ENCODE peak calls at places on chromosomes 6 and 20, in eight cellular contexts. E is psoas muscle, L is natural killer cell, D is NCI-H2081, U is mucosa of gallbladder, A is COR-L47, G is H9, R is T1000. X is an unnamed sample.

GRCh38 chr20:277496-277781 is 13.1 kb downstream of the C20orf96 start:
- DNase-seq in E (no peak), G (no peak), R (no peak), L (no peak), A (no peak), D (no peak), U (no peak), X (no peak)

GRCh38 chr20:14062786-14063185 is 67.5 kb downstream of the MACROD2 start:
- DNase-seq in D (no peak), R (no peak), G (no peak), E (no peak), U (no peak), L (no peak), A (no peak), X (no peak)

GRCh38 chr20:47801759-47802158 is 16.5 kb upstream of the SULF2 start:
- DNase-seq in D (no peak), G (no peak), L (no peak), R (no peak), A (no peak), E (no peak), U (no peak), X (no peak)

GRCh38 chr6:33686981-33687975 is 24.2 kb downstream of the UQCC2 start:
- DNase-seq in L (no peak), E (no peak), D (no peak), A (no peak), R (no peak), G (no peak), U (no peak), X (no peak)

GRCh38 chr6:89264296-89264695 is 47.1 kb upstream of the GABRR1 start:
- DNase-seq in G (no peak), L (no peak), U (no peak), A (no peak), R (no peak), D (no peak), E (no peak), X (no peak)

GRCh38 chr6:131688286-131688685 is 12.9 kb downstream of the OR2A4 start:
- DNase-seq in R (no peak), L (no peak), D (no peak), U (no peak), E (no peak), G (no peak), A (no peak), X (no peak)

GRCh38 chr6:18668994-18669393 is 281.8 kb downstream of the RNF144B start:
- DNase-seq in E (no peak), L (no peak), U (no peak), A (no peak), D (no peak), G (no peak), R (no peak), X (no peak)

GRCh38 chr6:20266851-20267608 is 54.8 kb upstream of the MBOAT1 start:
- DNase-seq in D (no peak), E (no peak), A (no peak), L (no peak), G (no peak), R (no peak), U (no peak), X (no peak)

GRCh38 chr6:30163090-30163917 is at the start of gene TRIM15:
- DNase-seq in R (no peak), U (peak; percentile 82), G (peak; percentile 60), E (no peak), D (no peak), L (no peak), A (no peak), X (no peak)

GRCh38 chr6:16282370-16282769 is 44.0 kb downstream of the GMPR start:
- DNase-seq in A (no peak), R (no peak), U (no peak), G (no peak), D (no peak), E (no peak), L (no peak), X (no peak)

GRCh38 chr20:1721687-1722512 is 64.3 kb upstream of the SIRPG start:
- DNase-seq in A (no peak), D (no peak), L (no peak), U (peak; percentile 9), G (peak; percentile 93), E (no peak), R (no peak), X (no peak)

GRCh38 chr20:33209789-33210188 is 7.4 kb upstream of the BPIFA3 start:
- DNase-seq in U (peak; percentile 71), A (no peak), E (peak; percentile 38), D (no peak), L (no peak), R (no peak), G (peak; percentile 84), X (peak; percentile 72)

GRCh38 chr6:115832186-115832585 is 228.5 kb downstream of the FRK start:
- DNase-seq in A (no peak), D (no peak), E (no peak), L (no peak), R (no peak), U (no peak), G (no peak), X (no peak)

GRCh38 chr6:87487555-87487954 is 14.8 kb downstream of the SLC35A1 start:
- DNase-seq in G (no peak), R (no peak), U (no peak), D (no peak), A (no peak), E (no peak), L (no peak), X (no peak)

GRCh38 chr20:22698443-22698842 is 114.1 kb upstream of the FOXA2 start:
- DNase-seq in R (no peak), A (no peak), L (no peak), D (no peak), U (no peak), G (no peak), E (no peak), X (no peak)

GRCh38 chr6:10030942-10031537 is 383.8 kb downstream of the TFAP2A start:
- DNase-seq in G (no peak), U (no peak), D (peak; percentile 4), L (no peak), E (no peak), A (no peak), R (no peak), X (no peak)

GRCh38 chr6:166950443-166950821 is 5.9 kb downstream of the RNASET2 start:
- DNase-seq in R (no peak), G (no peak), L (no peak), D (no peak), A (no peak), U (no peak), E (no peak), X (no peak)

GRCh38 chr20:63833776-63834544 is 2.9 kb upstream of the ZBTB46 start:
- DNase-seq in G (peak; percentile 22), R (no peak), A (no peak), E (no peak), L (no peak), D (no peak), U (no peak), X (no peak)

GRCh38 chr20:9531581-9531980 is 17.2 kb downstream of the LAMP5 start:
- DNase-seq in A (no peak), U (no peak), G (no peak), L (no peak), E (no peak), R (no peak), D (no peak), X (no peak)

GRCh38 chr6:41503841-41504525 is 42.2 kb upstream of the FOXP4 start:
- DNase-seq in E (peak; percentile 25), U (no peak), D (no peak), R (peak; percentile 42), G (no peak), L (no peak), A (no peak), X (no peak)

GRCh38 chr20:49916146-49917002 is 1.0 kb upstream of the SPATA2 start:
- DNase-seq in U (peak; percentile 79), D (peak; percentile 32), G (no peak), A (peak; percentile 11), R (no peak), E (no peak), L (no peak), X (no peak)

GRCh38 chr20:35344354-35344837 is 52.2 kb upstream of the FAM83C start:
- DNase-seq in A (peak; percentile 86), G (no peak), R (no peak), U (peak; percentile 67), E (peak; percentile 63), L (no peak), D (no peak), X (peak; percentile 16)

GRCh38 chr20:20267685-20268429 is 100.0 kb upstream of the INSM1 start:
- DNase-seq in R (no peak), U (no peak), L (no peak), D (peak; percentile 85), A (peak; percentile 92), E (peak; percentile 18), G (peak; percentile 67), X (no peak)

GRCh38 chr6:132919028-132919427 is 104.7 kb downstream of the RPS12 start:
- DNase-seq in A (no peak), E (no peak), U (no peak), D (no peak), G (no peak), R (no peak), L (no peak), X (no peak)

GRCh38 chr6:133502451-133503259 is 261.5 kb downstream of the EYA4 start:
- DNase-seq in E (peak; percentile 28), A (no peak), R (no peak), L (no peak), U (no peak), G (no peak), D (no peak), X (no peak)

GRCh38 chr6:15948930-15949900 is 179.7 kb upstream of the MYLIP start:
- DNase-seq in L (no peak), U (peak; percentile 90), E (no peak), A (peak; percentile 97), R (no peak), D (peak; percentile 70), G (peak; percentile 42), X (no peak)

GRCh38 chr6:165002358-165002757 is 307.0 kb downstream of the C6orf118 start:
- DNase-seq in A (no peak), L (no peak), U (no peak), R (no peak), G (no peak), D (no peak), E (no peak), X (no peak)

GRCh38 chr6:1439349-1439748 is 50.0 kb downstream of the FOXF2 start:
- DNase-seq in E (no peak), L (no peak), D (no peak), A (no peak), G (no peak), U (no peak), R (no peak), X (no peak)

GRCh38 chr6:158666637-158667359 is 16.9 kb downstream of the SYTL3 start:
- DNase-seq in R (no peak), G (no peak), A (no peak), L (no peak), U (no peak), D (no peak), E (no peak), X (no peak)

GRCh38 chr6:100116409-100117194 is 122.6 kb upstream of the MCHR2 start:
- DNase-seq in E (no peak), D (peak; percentile 60), U (peak; percentile 27), L (no peak), A (peak; percentile 61), G (peak; percentile 61), R (peak; percentile 28), X (peak; percentile 29)

GRCh38 chr20:7770578-7770977 is 169.7 kb downstream of the HAO1 start:
- DNase-seq in D (peak; percentile 81), A (peak; percentile 89), U (no peak), G (no peak), R (no peak), E (no peak), L (no peak), X (peak; percentile 29)

GRCh38 chr20:40868568-40869223 is 159.9 kb upstream of the TOP1 start:
- DNase-seq in R (peak; percentile 31), L (no peak), U (peak; percentile 16), E (peak; percentile 23), D (no peak), A (no peak), G (no peak), X (no peak)

GRCh38 chr6:12572884-12573824 is 143.4 kb upstream of the PHACTR1 start:
- DNase-seq in E (no peak), A (no peak), G (peak; percentile 39), L (no peak), U (peak; percentile 36), R (peak; percentile 12), D (no peak), X (no peak)

GRCh38 chr6:137341721-137342195 is 122.6 kb upstream of the IFNGR1 start:
- DNase-seq in G (peak; percentile 54), U (peak; percentile 39), D (peak; percentile 48), R (no peak), E (peak; percentile 17), A (peak; percentile 44), L (no peak), X (peak; percentile 23)

X was measured in heart right ventricle.